ENCODE peak calls at places on chromosome 13, in four cellular contexts. J, O, M and L are unnamed samples.

GRCh38 chr13:103386341-103386740 is 320.1 kb upstream of the SLC10A2 start:
- DNase-seq in J (no peak), O (no peak), M (no peak), L (no peak)

GRCh38 chr13:100987993-100988392 is 313.4 kb upstream of the TMTC4 start:
- DNase-seq in J (no peak), O (no peak), M (no peak), L (no peak)

GRCh38 chr13:64778002-64778401 is 2452.1 kb downstream of the PCDH9 start:
- DNase-seq in J (no peak), O (no peak), M (no peak), L (no peak)

GRCh38 chr13:31538067-31539042 is 201.0 kb upstream of the RXFP2 start:
- DNase-seq in J (no peak), O (no peak), M (no peak), L (no peak)

GRCh38 chr13:100633461-100633860 is 41.1 kb downstream of the TMTC4 start:
- DNase-seq in J (no peak), O (no peak), M (no peak), L (no peak)

GRCh38 chr13:108463365-108463764 is 166.0 kb upstream of the MYO16 start:
- DNase-seq in J (no peak), O (no peak), M (no peak), L (no peak)

GRCh38 chr13:100828226-100828625 is 153.6 kb upstream of the TMTC4 start:
- DNase-seq in J (no peak), O (no peak), M (no peak), L (no peak)

GRCh38 chr13:113654175-113654560 is 3.8 kb downstream of the ATP4B start:
- DNase-seq in J (no peak), O (no peak), M (no peak), L (no peak)

GRCh38 chr13:95624020-95624419 is 20.5 kb downstream of the DZIP1 start:
- DNase-seq in J (no peak), O (peak; percentile 38), M (no peak), L (no peak)

GRCh38 chr13:50616101-50616500 is 227.4 kb downstream of the DLEU7 start:
- DNase-seq in J (no peak), O (no peak), M (no peak), L (no peak)

GRCh38 chr13:23799945-23800344 is 89.3 kb downstream of the MIPEP start:
- DNase-seq in J (no peak), O (no peak), M (no peak), L (no peak)

GRCh38 chr13:94346261-94347019 is 133.0 kb downstream of the DCT start:
- DNase-seq in J (no peak), O (no peak), M (no peak), L (no peak)

GRCh38 chr13:23433171-23434153 is at the start of gene SACS:
- DNase-seq in J (no peak), O (no peak), M (no peak), L (no peak)

GRCh38 chr13:27183561-27184147 is 12.0 kb upstream of the USP12 start:
- DNase-seq in J (no peak), O (no peak), M (no peak), L (no peak)

GRCh38 chr13:29165216-29165615 is 345.1 kb downstream of the MTUS2 start:
- DNase-seq in J (no peak), O (no peak), M (no peak), L (no peak)

GRCh38 chr13:94324409-94325147 is 154.9 kb downstream of the DCT start:
- DNase-seq in J (no peak), O (no peak), M (no peak), L (no peak)

GRCh38 chr13:113493315-113493951 is 2.9 kb upstream of the DCUN1D2 start:
- DNase-seq in J (no peak), O (no peak), M (no peak), L (no peak)

GRCh38 chr13:44899967-44900366 is 89.3 kb downstream of the NUFIP1 start:
- DNase-seq in J (no peak), O (no peak), M (no peak), L (no peak)

GRCh38 chr13:51923983-51924539 is 62.3 kb downstream of the CCDC70 start:
- DNase-seq in J (no peak), O (no peak), M (no peak), L (no peak)

GRCh38 chr13:94205896-94206295 is 273.6 kb downstream of the DCT start:
- DNase-seq in J (no peak), O (no peak), M (no peak), L (no peak)

GRCh38 chr13:33110713-33111413 is 94.6 kb downstream of the KL start:
- DNase-seq in J (no peak), O (peak; percentile 32), M (peak; percentile 51), L (no peak)

GRCh38 chr13:31818236-31818635 is 78.9 kb downstream of the RXFP2 start:
- DNase-seq in J (no peak), O (no peak), M (no peak), L (no peak)

GRCh38 chr13:76991432-76991795 is 467 bp upstream of the CLN5 start:
- DNase-seq in J (peak; percentile 64), O (no peak), M (peak; percentile 46), L (no peak)

DNA sequence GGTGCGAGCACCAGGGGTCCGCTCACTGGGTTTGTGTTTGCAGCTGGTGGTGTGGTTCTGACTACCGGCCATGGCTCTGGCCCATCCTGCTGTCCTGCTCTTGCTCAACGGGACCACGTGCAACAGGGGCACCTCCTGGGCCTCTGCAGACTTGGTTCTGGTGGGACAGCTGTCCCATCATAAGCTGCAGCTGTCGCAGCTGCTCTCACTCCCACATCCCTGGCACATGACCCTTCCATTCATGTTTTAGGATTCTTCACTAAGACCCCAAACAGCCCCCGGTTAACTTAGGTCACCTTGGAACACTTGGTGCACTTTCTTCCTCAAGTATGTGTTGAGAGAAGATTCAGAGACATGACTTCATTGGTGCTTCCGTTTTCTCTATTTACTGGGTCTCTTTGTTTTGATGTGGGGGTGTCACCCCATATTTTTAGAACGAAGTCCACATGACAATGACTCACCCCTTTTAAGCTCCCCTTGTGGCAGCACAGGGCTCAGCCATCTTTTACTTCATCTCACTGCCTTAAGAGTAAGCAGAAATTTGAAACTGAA is 68.4 kb upstream of the ARHGEF7 start:
- DNase-seq in J (no peak), O (no peak), M (no peak), L (no peak)
- TF ChIP-seq CTCF in J (no peak), O (peak; percentile 9), M (no peak), L (no peak)

DNA sequence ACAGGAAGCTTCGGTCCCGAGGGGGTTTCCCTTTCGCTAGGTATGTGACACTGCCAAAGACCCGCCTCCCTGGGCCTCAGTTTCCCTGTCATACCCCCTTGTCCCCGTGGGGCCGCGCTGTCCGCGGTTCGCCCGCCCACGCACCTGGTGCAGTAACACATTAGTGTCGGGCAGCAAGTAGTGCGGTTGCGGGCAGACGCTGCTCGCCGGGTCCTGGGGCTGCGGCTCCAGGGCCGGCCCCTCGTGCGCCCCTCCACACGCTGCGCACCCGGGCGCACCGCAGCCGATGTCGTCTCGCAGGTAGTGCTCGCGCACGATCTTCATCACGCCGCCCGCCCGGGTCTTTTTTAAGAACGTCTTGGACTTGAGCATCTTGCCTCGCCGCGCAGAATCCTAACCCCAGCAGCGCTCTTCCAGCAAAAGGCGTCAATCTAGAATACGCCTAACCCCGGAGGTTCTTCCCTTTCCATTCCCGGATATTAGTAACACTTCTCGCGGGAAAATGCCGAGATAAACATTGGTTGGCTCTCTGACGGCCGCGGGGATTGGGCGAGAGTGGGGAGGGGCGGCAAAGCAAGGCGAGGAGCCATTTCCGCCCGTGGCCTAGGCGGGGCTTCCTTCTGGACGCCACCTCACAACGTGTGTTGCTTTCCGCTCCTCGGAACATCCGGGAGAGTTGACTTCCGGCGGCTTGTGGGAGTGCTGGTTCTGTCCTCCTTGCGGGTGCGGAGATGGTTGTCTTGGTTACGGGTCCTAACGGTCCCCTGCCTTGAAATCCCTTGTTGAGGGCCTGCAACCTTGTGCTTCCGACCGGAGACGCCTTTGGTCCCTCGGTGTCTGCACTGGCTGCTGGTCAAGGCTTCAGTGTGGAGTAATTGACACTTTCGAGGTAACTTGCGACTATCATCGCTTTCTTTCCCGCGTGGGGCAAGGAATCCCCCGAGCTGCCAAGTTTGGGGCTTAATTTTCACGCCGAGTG is at the start of the genes DIS3 and PIBF1:
- DNase-seq in J (peak; percentile 91), O (peak; percentile 97), M (peak; percentile 98), L (peak; percentile 83)
- TF ChIP-seq CTCF in J (no peak), O (peak; percentile 22), M (no peak), L (no peak)

GRCh38 chr13:36818483-36819063 is 449 bp upstream of the RFXAP start:
- DNase-seq in J (no peak), O (no peak), M (no peak), L (no peak)

GRCh38 chr13:36817996-36818395 is 1.0 kb upstream of the RFXAP start:
- DNase-seq in J (no peak), O (peak; percentile 33), M (no peak), L (no peak)

GRCh38 chr13:36814465-36814864 is 4.6 kb upstream of the RFXAP start:
- DNase-seq in J (no peak), O (no peak), M (no peak), L (no peak)

GRCh38 chr13:36813226-36813625 is 5.8 kb upstream of the RFXAP start:
- DNase-seq in J (no peak), O (no peak), M (no peak), L (no peak)

DNA sequence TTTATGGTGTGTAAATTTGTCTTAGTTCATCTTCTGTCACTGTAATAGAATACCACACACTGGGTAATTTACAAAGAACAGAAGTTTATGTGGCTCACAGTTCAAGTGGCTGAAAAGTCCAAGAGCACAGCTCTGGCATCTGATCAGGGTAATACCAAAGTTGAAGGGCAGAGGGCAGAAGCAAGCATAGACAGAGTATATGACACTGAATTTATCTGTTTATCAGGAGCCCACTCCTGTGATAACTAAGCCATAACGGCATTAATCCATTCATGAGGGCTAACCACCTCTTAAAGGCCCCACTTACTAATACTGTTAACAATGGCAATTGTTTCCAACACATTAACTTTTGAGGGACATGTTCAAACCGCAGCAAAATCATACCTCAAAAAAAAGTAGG is 4.0 kb upstream of the RFXAP start:
- DNase-seq in J (no peak), O (peak; percentile 45), M (no peak), L (no peak)
- TF ChIP-seq CTCF in J (peak; percentile 55), O (peak; percentile 74), M (no peak), L (no peak)

GRCh38 chr13:99227331-99227900 is 26.8 kb downstream of the UBAC2 start:
- DNase-seq in J (no peak), O (no peak), M (no peak), L (no peak)

GRCh38 chr13:99228737-99229691 is 28.4 kb downstream of the UBAC2 start:
- DNase-seq in J (no peak), O (peak; percentile 95), M (no peak), L (no peak)

GRCh38 chr13:99227909-99228688 is 27.4 kb downstream of the UBAC2 start:
- DNase-seq in J (no peak), O (no peak), M (no peak), L (no peak)

GRCh38 chr13:99231726-99232125 is 26.5 kb downstream of the GPR18 start:
- DNase-seq in J (no peak), O (peak; percentile 65), M (no peak), L (no peak)

DNA sequence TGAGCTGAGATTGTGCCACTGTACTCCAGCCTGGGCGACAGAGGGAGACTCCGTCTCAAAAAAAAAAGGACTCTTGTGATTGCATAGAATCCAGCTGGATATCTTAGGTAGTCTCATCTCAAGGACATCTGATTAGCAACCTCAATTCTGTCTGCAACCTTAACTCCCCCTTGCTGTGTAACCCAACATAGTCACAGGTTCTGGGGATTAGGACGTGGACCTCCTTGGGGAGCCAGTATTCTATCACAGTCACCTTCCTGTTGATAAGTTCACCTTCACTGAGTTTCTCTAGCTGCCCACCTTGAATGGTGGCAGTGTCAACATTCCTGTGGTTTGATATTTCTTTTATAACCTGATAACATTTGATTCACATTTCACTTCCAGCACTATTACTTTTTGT is 27.2 kb downstream of the GPR18 start:
- DNase-seq in J (no peak), O (no peak), M (no peak), L (no peak)
- TF ChIP-seq CTCF in J (no peak), O (no peak), M (no peak), L (no peak)

GRCh38 chr13:25375727-25376358 is 4.1 kb downstream of the ATP8A2 start:
- DNase-seq in J (peak; percentile 4), O (peak; percentile 56), M (peak; percentile 21), L (no peak)
- TF ChIP-seq CTCF in J (peak; percentile 67), O (peak; percentile 80), M (no peak), L (no peak)